ENCODE peak calls at places on chromosomes 12 and 14, in seven cellular contexts. D is ovary, F is tibial nerve, P is gastrocnemius medialis, G is GM12891, M is stomach, L is transverse colon. J is an unnamed sample.

GRCh38 chr14:72925815-72926291 is 411 bp upstream of the DCAF4 start:
- DNase-seq in D (no peak), F (no peak), P (no peak), G (no peak), M (no peak), L (no peak), J (no peak)

GRCh38 chr12:99985129-99985570 is 414 bp upstream of the ANKS1B start:
- DNase-seq in D (no peak), F (no peak), P (no peak), G (peak; percentile 25), M (no peak), L (no peak), J (no peak)

GRCh38 chr12:48027183-48028002 is 23.1 kb upstream of the COL2A1 start:
- DNase-seq in D (no peak), F (no peak), P (no peak), G (no peak), M (no peak), L (no peak), J (no peak)

GRCh38 chr14:105987563-105987962 is 461.2 kb downstream of the TMEM121 start:
- DNase-seq in D (no peak), F (no peak), P (no peak), G (no peak), M (no peak), L (no peak), J (no peak)

GRCh38 chr12:116916714-116917114 is 6.0 kb downstream of the FBXW8 start:
- DNase-seq in D (no peak), F (no peak), P (no peak), G (no peak), M (peak; percentile 37), L (peak; percentile 9), J (peak; percentile 77)

GRCh38 chr12:50923361-50924130 is 28.8 kb upstream of the HIGD1C start:
- DNase-seq in D (no peak), F (no peak), P (no peak), G (no peak), M (no peak), L (no peak), J (no peak)

GRCh38 chr14:97408937-97409860 is 612.0 kb downstream of the VRK1 start:
- DNase-seq in D (no peak), F (no peak), P (no peak), G (no peak), M (no peak), L (no peak), J (no peak)

GRCh38 chr14:24911324-24912095 is 138.4 kb downstream of the STXBP6 start:
- DNase-seq in D (no peak), F (peak; percentile 61), P (peak; percentile 19), G (no peak), M (no peak), L (no peak), J (no peak)

GRCh38 chr12:127165567-127166392 is 1101.2 kb upstream of the TMEM132C start:
- DNase-seq in D (peak; percentile 77), F (peak; percentile 71), P (peak; percentile 51), G (peak; percentile 68), M (peak; percentile 84), L (peak; percentile 88), J (peak; percentile 81)

GRCh38 chr12:112858776-112859175 is 48.0 kb upstream of the OAS1 start:
- DNase-seq in D (no peak), F (no peak), P (no peak), G (no peak), M (no peak), L (no peak), J (no peak)

GRCh38 chr14:68669644-68670343 is 123.1 kb downstream of the ZFP36L1 start:
- DNase-seq in D (peak; percentile 7), F (no peak), P (no peak), G (no peak), M (no peak), L (no peak), J (no peak)

GRCh38 chr14:33767721-33768457 is 183.0 kb downstream of the EGLN3 start:
- DNase-seq in D (no peak), F (no peak), P (no peak), G (no peak), M (no peak), L (no peak), J (no peak)

GRCh38 chr12:54378791-54379400 is 5.6 kb downstream of the ZNF385A start:
- DNase-seq in D (peak; percentile 55), F (no peak), P (no peak), G (no peak), M (peak; percentile 70), L (peak; percentile 68), J (peak; percentile 64)

GRCh38 chr12:68761901-68762630 is 16.1 kb downstream of the SLC35E3 start:
- DNase-seq in D (no peak), F (no peak), P (no peak), G (no peak), M (no peak), L (no peak), J (no peak)

GRCh38 chr12:20364501-20364900 is 3.8 kb upstream of the PDE3A start:
- DNase-seq in D (no peak), F (no peak), P (peak; percentile 11), G (no peak), M (no peak), L (no peak), J (no peak)

GRCh38 chr12:43964966-43965365 is 129.1 kb downstream of the TMEM117 start:
- DNase-seq in D (no peak), F (no peak), P (no peak), G (no peak), M (no peak), L (no peak), J (no peak)

GRCh38 chr14:94295360-94296180 is 2.5 kb upstream of the SERPINA10 start:
- DNase-seq in D (no peak), F (no peak), P (no peak), G (no peak), M (no peak), L (no peak), J (no peak)

GRCh38 chr12:113424915-113425823 is 3.0 kb downstream of the SDSL start:
- DNase-seq in D (no peak), F (peak; percentile 56), P (no peak), G (no peak), M (peak; percentile 61), L (peak; percentile 62), J (no peak)

GRCh38 chr12:102299731-102300130 is 102.1 kb upstream of the PMCH start:
- DNase-seq in D (no peak), F (no peak), P (no peak), G (no peak), M (no peak), L (no peak), J (no peak)

GRCh38 chr12:56119361-56119796 is 1.3 kb downstream of the ZC3H10 start:
- DNase-seq in D (peak; percentile 78), F (peak; percentile 59), P (peak; percentile 84), G (no peak), M (peak; percentile 63), L (peak; percentile 78), J (peak; percentile 61)

GRCh38 chr12:14756331-14757143 is 46.7 kb downstream of the WBP11 start:
- DNase-seq in D (peak; percentile 28), F (no peak), P (no peak), G (no peak), M (peak; percentile 45), L (no peak), J (no peak)

GRCh38 chr14:57576498-57576897 is 82.8 kb upstream of the CCDC198 start:
- DNase-seq in D (no peak), F (no peak), P (no peak), G (no peak), M (no peak), L (no peak), J (no peak)

GRCh38 chr14:104865069-104865630 is at the start of gene CEP170B:
- DNase-seq in D (no peak), F (no peak), P (no peak), G (peak; percentile 87), M (peak; percentile 68), L (no peak), J (peak; percentile 82)

GRCh38 chr14:104805941-104806624 is 5.2 kb downstream of the ZBTB42 start:
- DNase-seq in D (no peak), F (no peak), P (no peak), G (no peak), M (no peak), L (no peak), J (no peak)

GRCh38 chr12:94290353-94290752 is 142.0 kb downstream of the PLXNC1 start:
- DNase-seq in D (peak; percentile 40), F (no peak), P (no peak), G (no peak), M (no peak), L (no peak), J (no peak)

GRCh38 chr12:6370994-6371754 is 4.2 kb downstream of the SCNN1A start:
- DNase-seq in D (no peak), F (no peak), P (no peak), G (no peak), M (peak; percentile 66), L (peak; percentile 84), J (peak; percentile 87)
- TF ChIP-seq POLR2A in D (no peak), F (no peak), P (no peak), G (no peak), M (no peak), L (peak; percentile 85), J (no peak)

GRCh38 chr14:74942164-74942563 is 13.2 kb downstream of the PGF start:
- DNase-seq in D (no peak), F (no peak), P (no peak), G (no peak), M (no peak), L (no peak), J (no peak)
- TF ChIP-seq POLR2A in D (no peak), F (no peak), P (no peak), G (no peak), M (no peak), L (no peak), J (no peak)

GRCh38 chr12:155646-156045 is 58.3 kb downstream of the SLC6A12 start:
- DNase-seq in D (no peak), F (no peak), P (no peak), G (no peak), M (no peak), L (no peak), J (no peak)

GRCh38 chr12:155006-155405 is 59.0 kb downstream of the SLC6A12 start:
- DNase-seq in D (no peak), F (no peak), P (no peak), G (no peak), M (no peak), L (no peak), J (no peak)

GRCh38 chr12:153080-153746 is 60.7 kb downstream of the SLC6A12 start:
- DNase-seq in D (no peak), F (peak; percentile 19), P (no peak), G (peak; percentile 84), M (peak; percentile 62), L (peak; percentile 78), J (peak; percentile 69)

GRCh38 chr12:152440-152839 is 61.5 kb downstream of the SLC6A12 start:
- DNase-seq in D (no peak), F (no peak), P (no peak), G (no peak), M (no peak), L (no peak), J (no peak)

DNA sequence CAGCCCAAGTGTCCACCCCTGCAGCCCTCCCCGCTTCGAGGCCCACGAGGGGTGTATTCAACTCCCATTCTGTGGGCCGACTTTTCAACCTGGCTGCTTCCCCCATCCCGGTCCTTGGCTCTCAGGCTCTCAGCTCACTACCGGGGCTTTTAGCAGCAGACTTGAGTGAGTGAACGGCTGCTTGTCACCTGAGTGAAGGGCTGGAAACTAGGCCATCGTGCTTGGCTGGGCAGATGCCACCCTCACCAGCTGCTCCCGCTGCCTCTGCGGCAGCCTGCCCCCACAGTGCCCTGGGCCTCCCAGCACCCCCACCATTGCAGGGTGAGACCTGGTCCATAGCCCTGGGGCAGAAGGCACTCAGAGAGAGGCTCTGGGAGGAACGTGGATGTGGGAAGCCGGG is 59.9 kb downstream of the SLC6A12 start:
- DNase-seq in D (no peak), F (no peak), P (no peak), G (no peak), M (no peak), L (no peak), J (no peak)
- TF ChIP-seq POLR2A in D (no peak), F (no peak), P (no peak), G (no peak), M (no peak), L (no peak), J (no peak)

GRCh38 chr14:90374813-90375212 is 22.0 kb upstream of the CALM1 start:
- DNase-seq in D (no peak), F (no peak), P (no peak), G (no peak), M (no peak), L (no peak), J (no peak)
- TF ChIP-seq POLR2A in D (no peak), F (no peak), P (no peak), G (no peak), M (no peak), L (no peak), J (no peak)

J was measured in H54.